ENCODE peak calls at places on chromosomes 11 and 22, in ten cellular contexts. E, T, P, H, G, S, V, L, D and W are unnamed samples. For H3K4me1 and H3K36me3, the result is how much of the 10 kb centered on the place peaks cover.

GRCh38 chr22:26587991-26588613 is 1.8 kb downstream of the TPST2 start:
- DNase-seq in T (no peak), P (no peak), S (no peak), G (no peak), E (no peak), V (no peak), D (no peak), H (no peak), L (no peak), W (no peak)

GRCh38 chr11:103215812-103216211 is 106.6 kb downstream of the DYNC2H1 start:
- DNase-seq in S (no peak), E (no peak), H (no peak), T (no peak), D (no peak), G (no peak), L (no peak), P (no peak), V (no peak), W (no peak)

GRCh38 chr22:29108137-29108536 is 35.3 kb downstream of the KREMEN1 start:
- DNase-seq in S (no peak), T (no peak), E (no peak), G (no peak), L (no peak), P (no peak), H (no peak), D (no peak), V (no peak), W (no peak)

GRCh38 chr11:36409152-36409713 is 100.8 kb downstream of the TRAF6 start:
- DNase-seq in P (no peak), V (no peak), E (no peak), H (no peak), T (no peak), S (no peak), L (no peak), D (no peak), G (no peak), W (no peak)

GRCh38 chr11:57322881-57323467 is 1.8 kb downstream of the TNKS1BP1 start:
- DNase-seq in P (no peak), T (no peak), G (no peak), S (no peak), E (no peak), V (no peak), D (no peak), L (no peak), H (no peak), W (no peak)

GRCh38 chr22:44067033-44067432 is 42.9 kb downstream of the PARVB start:
- DNase-seq in G (no peak), D (no peak), P (no peak), T (no peak), L (no peak), V (no peak), H (no peak), E (no peak), S (no peak), W (no peak)

GRCh38 chr11:10584071-10584501 is 15.6 kb upstream of the LYVE1 start:
- DNase-seq in L (no peak), D (no peak), E (no peak), S (no peak), H (no peak), V (no peak), G (no peak), P (peak), T (no peak), W (no peak)

GRCh38 chr22:41963453-41964105 is 5.7 kb upstream of the SEPTIN3 start:
- DNase-seq in L (no peak), H (peak), D (no peak), E (no peak), P (peak), V (no peak), T (no peak), G (peak), S (no peak), W (peak)

GRCh38 chr22:28395920-28396447 is 283.7 kb downstream of the TTC28 start:
- DNase-seq in D (peak), V (no peak), E (no peak), G (no peak), T (no peak), S (no peak), P (no peak), H (no peak), L (no peak), W (no peak)

GRCh38 chr11:45933131-45933821 is 10.8 kb downstream of the LARGE2 start:
- DNase-seq in D (no peak), V (no peak), T (peak), H (no peak), L (no peak), S (no peak), P (no peak), E (no peak), G (peak), W (no peak)

GRCh38 chr22:21593406-21594232 is 26.1 kb downstream of the UBE2L3 start:
- DNase-seq in E (no peak), V (no peak), G (peak), P (no peak), T (no peak), L (no peak), S (no peak), H (no peak), D (peak), W (no peak)

GRCh38 chr11:72937439-72937838 is 123.2 kb downstream of the ATG16L2 start:
- DNase-seq in G (no peak), D (no peak), S (no peak), E (no peak), H (no peak), V (no peak), L (no peak), T (no peak), P (no peak), W (no peak)

GRCh38 chr11:61587541-61587941 is 6.7 kb upstream of the SYT7 start:
- DNase-seq in H (no peak), G (peak), D (no peak), S (no peak), E (peak), T (no peak), L (no peak), P (peak), V (no peak), W (peak)

GRCh38 chr11:116478205-116478604 is 294.6 kb downstream of the BUD13 start:
- DNase-seq in T (no peak), L (no peak), S (no peak), G (no peak), V (no peak), E (no peak), H (no peak), P (no peak), D (no peak), W (no peak)

GRCh38 chr11:133818302-133818701 is 27.0 kb downstream of the SPATA19 start:
- DNase-seq in T (no peak), S (no peak), H (no peak), P (no peak), D (no peak), G (no peak), V (no peak), L (no peak), E (no peak), W (no peak)

GRCh38 chr22:30575859-30576258 is 1.4 kb upstream of the GAL3ST1 start:
- DNase-seq in D (no peak), V (no peak), E (peak), S (no peak), H (no peak), L (no peak), P (no peak), G (peak), T (no peak), W (no peak)

GRCh38 chr11:60265373-60266214 is 14.9 kb upstream of the MS4A4A start:
- DNase-seq in E (no peak), T (no peak), P (no peak), V (no peak), D (peak), H (peak), L (peak), S (no peak), G (no peak), W (no peak)

GRCh38 chr11:130644187-130644586 is 195.7 kb downstream of the ADAMTS15 start:
- DNase-seq in E (peak), D (no peak), L (no peak), H (no peak), T (peak), P (no peak), G (peak), V (peak), S (no peak), W (no peak)

GRCh38 chr11:131977854-131978253 is 607.4 kb downstream of the NTM start:
- DNase-seq in L (no peak), E (no peak), H (no peak), S (no peak), V (no peak), D (no peak), G (no peak), T (no peak), P (no peak), W (no peak)

GRCh38 chr11:77374108-77374507 is 72.6 kb upstream of the GDPD4 start:
- DNase-seq in T (no peak), H (no peak), G (no peak), P (no peak), D (no peak), E (no peak), L (no peak), V (no peak), S (no peak), W (no peak)

GRCh38 chr22:43293661-43294392 is 49.3 kb downstream of the SCUBE1 start:
- DNase-seq in L (no peak), V (no peak), E (peak), D (peak), T (peak), S (peak), G (peak), H (peak), P (peak), W (peak)

GRCh38 chr22:20591660-20592310 is 84.4 kb downstream of the MED15 start:
- DNase-seq in S (no peak), P (no peak), T (no peak), H (no peak), L (no peak), G (peak), E (no peak), V (peak), D (peak), W (no peak)

GRCh38 chr11:1478544-1478943 is 8.0 kb downstream of the MOB2 start:
- DNase-seq in G (no peak), V (no peak), D (no peak), S (no peak), T (no peak), E (no peak), H (no peak), L (no peak), P (no peak), W (no peak)

GRCh38 chr22:32322986-32323385 is 34.7 kb upstream of the RFPL3 start:
- DNase-seq in S (no peak), E (no peak), T (no peak), P (no peak), V (no peak), H (no peak), D (no peak), G (peak), L (no peak), W (no peak)

GRCh38 chr11:640021-640706 is 3.1 kb downstream of the DRD4 start:
- DNase-seq in P (no peak), D (no peak), V (no peak), T (no peak), L (no peak), S (no peak), E (no peak), H (no peak), G (no peak), W (no peak)

GRCh38 chr11:69115586-69116560 is 39.9 kb upstream of the SMIM38 start:
- DNase-seq in S (no peak), T (no peak), E (peak), G (peak), H (no peak), L (no peak), P (no peak), D (no peak), V (no peak), W (peak)

GRCh38 chr11:41935795-41936194 is 476.3 kb upstream of the LRRC4C start:
- DNase-seq in T (no peak), V (no peak), H (no peak), G (no peak), S (no peak), L (no peak), P (no peak), D (no peak), E (no peak), W (no peak)

DNA sequence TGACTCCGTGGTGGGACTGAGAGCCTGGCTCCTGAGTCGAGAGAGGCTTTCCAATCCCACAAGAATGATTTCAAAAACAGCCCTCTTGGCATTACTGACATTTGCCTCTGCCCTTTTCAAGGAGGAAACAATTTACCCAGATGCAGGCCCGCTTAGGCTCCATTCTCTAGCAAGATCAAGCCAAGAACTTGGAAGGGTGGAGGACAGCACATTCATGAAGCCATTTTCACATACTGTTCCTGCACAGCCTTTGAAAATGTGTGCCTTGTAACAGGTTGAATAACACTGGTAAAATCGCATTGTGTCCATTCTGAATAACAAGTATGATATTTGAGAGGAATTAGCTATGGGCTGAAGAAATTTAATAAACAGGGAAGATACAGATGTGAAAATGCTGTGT is 58.1 kb upstream of the EED start:
- DNase-seq in E (no peak), H (no peak), P (no peak), S (no peak), G (no peak), L (no peak), D (no peak), T (no peak), V (no peak), W (no peak)
- H3K4me1 ChIP-seq in E (under half), H (under half), P (under half), S (under half), G (under half), L (under half), D (under half), T (under half), V (under half), W (under half)

DNA sequence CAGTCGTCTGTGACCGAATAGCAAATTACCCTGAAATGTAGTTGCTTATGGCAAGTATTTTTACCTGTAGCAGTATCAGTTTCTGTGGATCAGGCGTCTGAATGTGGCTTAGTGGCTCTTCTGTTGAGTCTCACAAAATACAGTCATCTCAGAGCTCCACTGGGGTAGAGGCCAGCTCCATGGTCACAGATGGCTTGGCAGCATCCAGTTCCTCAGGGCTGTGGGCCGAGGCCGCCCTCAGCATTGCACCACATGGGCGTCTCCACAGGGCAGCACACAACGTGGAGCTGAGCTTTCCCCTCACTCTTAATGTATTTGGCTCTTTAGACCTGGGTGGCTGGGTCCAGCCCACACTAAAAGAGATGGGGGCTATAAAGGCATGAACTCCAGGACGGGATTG is 57.8 kb downstream of the SBF1 start:
- DNase-seq in H (no peak), G (no peak), V (no peak), E (no peak), D (no peak), P (no peak), T (no peak), S (no peak), L (no peak), W (no peak)
- H3K36me3 ChIP-seq in H (under half), G (half or more), V (half or more), E (half or more), D (half or more), P (under half), T (half or more), S (half or more), L (under half), W (half or more)

GRCh38 chr11:16880184-16880583 is 134.0 kb downstream of the PLEKHA7 start:
- DNase-seq in E (no peak), P (no peak), V (no peak), L (no peak), G (no peak), H (no peak), S (no peak), D (no peak), T (no peak), W (no peak)

GRCh38 chr11:16879690-16880089 is 134.5 kb downstream of the PLEKHA7 start:
- DNase-seq in T (no peak), E (no peak), H (no peak), P (no peak), S (no peak), G (no peak), L (no peak), V (no peak), D (no peak), W (peak)

GRCh38 chr11:16881766-16882165 is 132.4 kb downstream of the PLEKHA7 start:
- DNase-seq in H (no peak), G (no peak), E (no peak), P (no peak), S (no peak), L (no peak), V (no peak), T (no peak), D (no peak), W (no peak)

GRCh38 chr11:16883179-16883578 is 131.0 kb downstream of the PLEKHA7 start:
- DNase-seq in T (no peak), E (peak), L (no peak), D (no peak), G (peak), H (no peak), V (no peak), P (no peak), S (no peak), W (no peak)

DNA sequence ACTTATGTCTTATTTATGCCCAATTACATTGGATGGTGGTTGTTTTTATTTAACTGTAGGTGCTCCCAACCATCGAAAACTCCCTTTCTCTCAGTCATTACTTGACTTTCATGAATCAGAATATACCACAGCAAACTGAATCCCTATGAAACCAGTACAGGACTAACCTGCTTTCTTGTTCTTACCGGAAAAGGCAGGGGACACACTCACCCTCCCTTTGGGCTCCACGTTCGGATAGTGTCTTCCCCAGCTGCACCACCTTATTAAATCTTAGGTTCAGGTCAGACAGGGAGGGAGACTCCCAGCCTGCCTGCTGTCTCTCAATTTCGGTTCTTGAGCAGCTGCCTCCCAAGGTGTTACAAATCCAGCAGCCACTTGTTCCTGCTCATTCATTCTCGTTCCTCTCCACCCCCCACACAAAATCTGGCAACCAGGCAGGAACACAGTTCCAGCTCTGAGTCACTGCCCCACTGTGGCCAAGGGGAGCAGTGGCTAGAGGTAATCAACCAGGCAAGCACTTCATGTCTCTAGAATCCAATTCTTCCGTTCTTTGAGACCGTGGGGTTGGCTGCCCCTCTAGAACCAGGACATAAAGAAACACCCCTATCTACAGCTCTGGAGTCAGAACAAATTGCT is 133.0 kb downstream of the PLEKHA7 start:
- DNase-seq in H (no peak), G (peak), S (no peak), E (no peak), V (no peak), L (no peak), D (no peak), P (peak), T (no peak), W (peak)
- TF ChIP-seq EP300 in H (peak), G (no peak), S (no peak), E (no peak), V (no peak), L (no peak), D (no peak), P (no peak), T (no peak), W (no peak)

GRCh38 chr11:63534076-63534475 is 2.5 kb upstream of the PLAAT4 start:
- DNase-seq in L (no peak), H (no peak), E (no peak), G (no peak), V (no peak), T (no peak), S (no peak), D (no peak), P (no peak), W (no peak)

GRCh38 chr11:63537293-63538101 is 889 bp downstream of the PLAAT4 start:
- DNase-seq in S (no peak), H (peak), P (peak), E (peak), G (peak), V (no peak), D (no peak), T (peak), L (no peak), W (peak)

GRCh38 chr11:63534895-63535461 is 1.6 kb upstream of the PLAAT4 start:
- DNase-seq in D (no peak), E (no peak), T (no peak), S (no peak), G (no peak), P (no peak), H (no peak), L (peak), V (no peak), W (no peak)

GRCh38 chr11:63536669-63537292 is at the start of gene PLAAT4:
- DNase-seq in T (no peak), D (peak), S (no peak), E (peak), H (peak), L (peak), P (peak), G (peak), V (no peak), W (peak)

GRCh38 chr11:63535734-63536133 is 874 bp upstream of the PLAAT4 start:
- DNase-seq in T (no peak), S (no peak), H (no peak), L (no peak), P (no peak), V (no peak), E (no peak), D (no peak), G (no peak), W (no peak)
- H3K4me1 ChIP-seq in T (under half), S (under half), H (half or more), L (under half), P (under half), V (under half), E (half or more), D (under half), G (under half), W (under half)